ENCODE peak calls at places on chromosomes 2 and 18, in eight cellular contexts. K, T, X, C, A, M, E and R are unnamed samples.

GRCh38 chr18:67520276-67521035 is 3.9 kb upstream of the DSEL start:
- DNase-seq in E (peak; percentile 96), M (no peak), T (no peak), K (no peak), C (no peak), X (no peak), A (no peak), R (peak; percentile 92)

GRCh38 chr2:39289609-39290008 is 45.8 kb upstream of the CDKL4 start:
- DNase-seq in M (no peak), C (no peak), E (no peak), T (no peak), A (no peak), K (no peak), X (no peak), R (peak; percentile 13)

GRCh38 chr2:53896864-53897263 is 37.1 kb upstream of the GPR75 start:
- DNase-seq in M (no peak), A (no peak), K (no peak), T (no peak), E (peak; percentile 47), X (no peak), C (no peak), R (peak; percentile 58)

GRCh38 chr18:49456794-49457193 is 3.7 kb downstream of the DYM start:
- DNase-seq in K (no peak), X (no peak), M (no peak), T (no peak), A (no peak), C (no peak), E (no peak), R (peak; percentile 38)

GRCh38 chr2:39264733-39265132 is 21.0 kb upstream of the CDKL4 start:
- DNase-seq in X (no peak), A (no peak), K (no peak), T (no peak), M (no peak), E (no peak), C (peak; percentile 52), R (no peak)

GRCh38 chr2:128279786-128280701 is 38.6 kb downstream of the HS6ST1 start:
- DNase-seq in C (no peak), T (no peak), K (peak; percentile 77), X (peak; percentile 57), E (no peak), M (no peak), A (peak; percentile 0), R (no peak)

GRCh38 chr2:240916571-240917008 is 10.5 kb downstream of the CROCC2 start:
- DNase-seq in E (peak; percentile 88), C (no peak), K (peak; percentile 93), X (peak; percentile 87), T (no peak), A (peak; percentile 72), M (no peak), R (peak; percentile 60)

GRCh38 chr18:30485078-30485477 is 557.5 kb downstream of the DSC3 start:
- DNase-seq in K (no peak), E (no peak), C (no peak), T (no peak), A (no peak), M (no peak), X (no peak), R (no peak)

GRCh38 chr18:48472610-48473009 is 63.4 kb upstream of the ZBTB7C start:
- DNase-seq in E (peak; percentile 82), M (no peak), X (no peak), K (no peak), T (no peak), C (no peak), A (no peak), R (peak; percentile 60)

GRCh38 chr2:230879271-230879882 is 14.6 kb downstream of the ITM2C start:
- DNase-seq in M (no peak), X (no peak), K (peak; percentile 6), E (no peak), A (peak; percentile 4), T (no peak), C (no peak), R (no peak)

GRCh38 chr2:10722252-10722825 is 909 bp downstream of the ATP6V1C2 start:
- DNase-seq in T (no peak), C (peak; percentile 20), E (no peak), A (no peak), X (no peak), K (no peak), M (no peak), R (no peak)
- H3K4me3 ChIP-seq in T (peak overlapping the region; percentile 55), C (peak overlapping the region; percentile 95), E (no peak overlapping the region), A (no peak overlapping the region), X (peak overlapping the region; percentile 59), K (peak overlapping the region; percentile 75), M (no peak overlapping the region), R (no peak overlapping the region)

GRCh38 chr2:10408649-10409579 is 39.2 kb downstream of the ODC1 start:
- DNase-seq in A (peak; percentile 85), M (peak; percentile 75), E (peak; percentile 43), T (peak; percentile 77), C (peak; percentile 84), X (peak; percentile 86), K (peak; percentile 84), R (peak; percentile 68)
- H3K4me3 ChIP-seq in A (no peak overlapping the region), M (peak overlapping the region; percentile 29), E (no peak overlapping the region), T (no peak overlapping the region), C (peak overlapping the region; percentile 57), X (no peak overlapping the region), K (no peak overlapping the region), R (peak overlapping the region; percentile 30)

DNA sequence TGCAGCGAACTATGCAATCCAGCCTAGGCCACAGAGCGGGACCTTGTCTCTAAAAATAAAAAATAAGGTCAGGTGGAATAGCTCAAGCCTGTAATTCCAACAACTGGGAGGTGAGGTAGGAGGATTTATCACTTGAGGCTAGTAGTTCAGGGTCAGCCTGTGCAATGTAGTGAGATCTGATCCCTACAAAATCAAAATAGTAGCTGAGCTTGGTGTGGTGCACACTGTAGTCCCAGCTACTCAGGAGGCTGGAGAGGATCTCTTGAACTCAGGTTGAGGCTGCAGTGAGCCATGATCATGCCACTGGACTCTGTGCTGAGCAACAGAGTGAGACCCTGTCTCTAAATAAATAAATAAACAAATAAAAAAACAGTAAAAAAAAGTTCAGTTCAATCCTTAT is 5.7 kb downstream of the MBD5 start:
- DNase-seq in K (no peak), C (no peak), M (no peak), E (no peak), A (no peak), X (no peak), T (no peak), R (no peak)
- H3K4me3 ChIP-seq in K (no peak overlapping the region), C (no peak overlapping the region), M (no peak overlapping the region), E (no peak overlapping the region), A (no peak overlapping the region), X (no peak overlapping the region), T (no peak overlapping the region), R (no peak overlapping the region)

DNA sequence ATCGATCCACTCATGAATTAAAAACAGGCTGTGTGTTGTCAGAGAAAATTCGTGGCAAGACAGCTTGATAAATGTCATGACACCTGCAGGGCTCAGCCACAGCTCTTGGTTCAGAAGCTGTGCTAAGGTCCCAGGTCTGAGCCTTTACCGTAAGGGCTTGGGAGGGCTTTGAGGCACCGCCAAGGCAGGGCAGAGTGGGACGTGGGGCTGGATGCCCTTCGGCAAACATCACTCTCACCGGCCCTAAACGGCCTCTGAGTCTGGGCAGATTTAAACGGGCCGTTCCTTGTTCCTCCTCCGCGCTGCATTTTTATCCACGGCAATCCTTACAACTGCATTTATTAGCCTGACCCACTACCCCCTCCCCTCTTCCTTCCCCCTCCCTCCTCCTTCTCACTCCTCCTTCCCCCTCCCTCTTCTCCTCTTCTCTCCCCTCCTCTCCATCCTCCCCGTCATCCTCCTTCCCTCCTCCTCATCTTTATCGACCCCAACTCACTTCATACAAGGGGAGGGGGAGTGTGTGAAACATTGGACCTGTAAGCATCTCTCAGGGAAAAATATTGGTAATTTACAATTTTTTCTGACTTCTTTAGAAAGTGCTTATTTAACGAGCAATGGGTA is 33.9 kb downstream of the MBP start:
- DNase-seq in C (no peak), E (no peak), T (no peak), M (no peak), A (no peak), K (no peak), X (no peak), R (no peak)
- H3K4me3 ChIP-seq in C (no peak overlapping the region), E (no peak overlapping the region), T (no peak overlapping the region), M (no peak overlapping the region), A (no peak overlapping the region), K (no peak overlapping the region), X (peak overlapping the region; percentile 9), R (no peak overlapping the region)